ENCODE peak calls at places on chromosomes 5 and 9, in four cellular contexts. I, E, W and O are unnamed samples.
A peak's percentile ranks its signal among the peaks of the same experiment; 100 is the strongest.

GRCh38 chr9:35658894-35659220 is 765 bp downstream of the CCDC107 start:
- DNase-seq in I (no peak), E (no peak), W (no peak), O (no peak)

GRCh38 chr5:179418972-179419371 is 73.7 kb upstream of the ADAMTS2 start:
- DNase-seq in I (no peak), E (no peak), W (no peak), O (no peak)

GRCh38 chr5:174071484-174071883 is 26.0 kb downstream of the NSG2 start:
- DNase-seq in I (no peak), E (no peak), W (no peak), O (no peak)

GRCh38 chr9:5884191-5884590 is 6.5 kb upstream of the MLANA start:
- DNase-seq in I (no peak), E (no peak), W (no peak), O (no peak)

GRCh38 chr9:136615631-136616306 is 46.9 kb upstream of the EGFL7 start:
- DNase-seq in I (no peak), E (no peak), W (no peak), O (no peak)

GRCh38 chr9:8429157-8429556 is 629.6 kb upstream of the DMAC1 start:
- DNase-seq in I (no peak), E (no peak), W (no peak), O (no peak)

GRCh38 chr9:37675661-37676060 is 24.9 kb downstream of the FRMPD1 start:
- DNase-seq in I (no peak), E (no peak), W (no peak), O (no peak)

GRCh38 chr5:111383288-111383970 is 128.9 kb downstream of the STARD4 start:
- DNase-seq in I (no peak), E (no peak), W (no peak), O (no peak)

GRCh38 chr9:108784998-108785397 is 70.8 kb downstream of the ACTL7B start:
- DNase-seq in I (no peak), E (no peak), W (no peak), O (peak; percentile 57)

GRCh38 chr5:45277860-45278259 is 418.3 kb downstream of the HCN1 start:
- DNase-seq in I (no peak), E (no peak), W (no peak), O (no peak)

GRCh38 chr5:140570058-140570457 is 5.4 kb downstream of the SLC35A4 start:
- DNase-seq in I (no peak), E (no peak), W (no peak), O (no peak)

GRCh38 chr5:57960569-57960968 is 478.0 kb upstream of the ACTBL2 start:
- DNase-seq in I (no peak), E (no peak), W (no peak), O (no peak)

GRCh38 chr5:96692436-96692835 is 30.3 kb downstream of the CAST start:
- DNase-seq in I (no peak), E (no peak), W (no peak), O (no peak)

GRCh38 chr9:138101444-138102234 is 224.1 kb downstream of the CACNA1B start:
- DNase-seq in I (no peak), E (no peak), W (peak; percentile 30), O (no peak)

GRCh38 chr5:27080147-27080546 is 41.8 kb upstream of the CDH9 start:
- DNase-seq in I (no peak), E (no peak), W (no peak), O (no peak)

GRCh38 chr5:69217154-69217731 is 17.4 kb upstream of the CDK7 start:
- DNase-seq in I (no peak), E (peak; percentile 95), W (no peak), O (no peak)

GRCh38 chr5:146878471-146879172 is at the start of gene PPP2R2B:
- DNase-seq in I (no peak), E (no peak), W (peak; percentile 49), O (no peak)

GRCh38 chr5:87300744-87301143 is 33.1 kb downstream of the RASA1 start:
- DNase-seq in I (no peak), E (peak; percentile 73), W (no peak), O (no peak)

GRCh38 chr9:37061763-37062162 is 27.7 kb upstream of the PAX5 start:
- DNase-seq in I (no peak), E (no peak), W (no peak), O (no peak)

GRCh38 chr9:137280478-137281344 is 3.2 kb downstream of the TOR4A start:
- DNase-seq in I (peak; percentile 34), E (no peak), W (no peak), O (no peak)

GRCh38 chr9:101648493-101648892 is 53.7 kb upstream of the PPP3R2 start:
- DNase-seq in I (no peak), E (no peak), W (no peak), O (no peak)

GRCh38 chr5:179827684-179828083 is 7.0 kb downstream of the SQSTM1 start:
- DNase-seq in I (no peak), E (peak; percentile 50), W (peak; percentile 72), O (no peak)

GRCh38 chr9:101727621-101728524 is 10.6 kb downstream of the GRIN3A start:
- DNase-seq in I (no peak), E (peak; percentile 13), W (no peak), O (no peak)

GRCh38 chr5:156271569-156271968 is 55.4 kb upstream of the SGCD start:
- DNase-seq in I (no peak), E (no peak), W (no peak), O (no peak)

GRCh38 chr9:10173561-10173960 is 439.2 kb downstream of the PTPRD start:
- DNase-seq in I (no peak), E (no peak), W (no peak), O (no peak)

GRCh38 chr5:64147849-64148441 is 17.7 kb upstream of the RNF180 start:
- DNase-seq in I (peak; percentile 75), E (peak; percentile 21), W (peak; percentile 59), O (peak; percentile 64)

GRCh38 chr5:2697446-2698200 is 53.9 kb downstream of the IRX2 start:
- DNase-seq in I (no peak), E (no peak), W (no peak), O (no peak)

GRCh38 chr9:37329576-37329975 is 92.9 kb upstream of the GRHPR start:
- DNase-seq in I (no peak), E (peak; percentile 17), W (no peak), O (no peak)

GRCh38 chr5:14516901-14517300 is 64.7 kb upstream of the OTULINL start:
- DNase-seq in I (no peak), E (no peak), W (no peak), O (no peak)

GRCh38 chr9:36207546-36208012 is 16.9 kb downstream of the CLTA start:
- DNase-seq in I (no peak), E (no peak), W (no peak), O (no peak)

GRCh38 chr9:137764171-137764671 is 113.4 kb upstream of the CACNA1B start:
- DNase-seq in I (no peak), E (no peak), W (no peak), O (no peak)

GRCh38 chr9:123275381-123275780 is 7.0 kb upstream of the STRBP start:
- DNase-seq in I (no peak), E (no peak), W (no peak), O (no peak)

GRCh38 chr5:180333661-180334060 is 19.5 kb downstream of the GFPT2 start:
- DNase-seq in I (no peak), E (peak; percentile 85), W (no peak), O (no peak)

GRCh38 chr5:146731909-146732659 is 146.5 kb downstream of the PPP2R2B start:
- DNase-seq in I (no peak), E (peak; percentile 29), W (no peak), O (no peak)

DNA sequence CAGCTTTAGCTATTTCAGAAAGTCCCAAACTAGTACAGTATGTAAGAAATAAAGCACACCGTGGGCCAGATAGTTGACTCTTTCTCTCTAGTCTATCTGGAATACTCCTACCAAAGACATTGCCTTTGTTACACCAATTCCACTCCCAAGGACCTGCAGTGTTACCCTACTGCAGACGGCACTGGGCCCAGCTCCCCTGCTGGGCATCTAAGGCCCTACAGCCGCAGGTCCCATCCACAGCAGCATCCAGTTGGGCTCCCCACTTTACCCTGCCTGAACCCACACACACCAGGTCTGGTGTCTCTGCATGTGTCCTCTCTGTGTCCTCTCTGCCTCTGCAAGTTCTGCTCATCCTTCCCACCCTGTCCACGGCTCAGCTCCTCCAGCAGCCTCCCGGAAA is 22.5 kb downstream of the TNIP1 start:
- DNase-seq in I (no peak), E (no peak), W (no peak), O (no peak)
- TF ChIP-seq CTCF in I (no peak), E (no peak), W (peak; percentile 8), O (no peak)

DNA sequence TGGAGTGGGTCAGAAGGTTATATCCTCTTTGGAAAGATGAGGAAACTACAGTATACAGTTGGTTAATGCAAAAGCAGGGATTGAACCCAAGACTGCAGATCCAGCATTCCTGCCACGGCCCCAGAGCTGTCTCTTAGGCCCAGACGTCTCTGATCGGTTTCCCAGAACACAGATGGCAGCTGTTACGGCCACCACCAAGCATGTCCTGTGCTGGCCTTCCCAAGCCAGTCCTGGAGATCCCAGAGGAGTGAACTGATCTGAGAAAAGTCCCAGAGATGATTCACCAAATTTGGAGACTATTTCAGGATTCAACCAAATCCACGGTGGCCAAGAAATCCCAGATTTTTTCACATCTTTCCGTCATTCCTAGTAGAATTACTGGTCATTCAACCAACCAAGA is 20.1 kb downstream of the TNIP1 start:
- DNase-seq in I (no peak), E (no peak), W (no peak), O (no peak)
- H3K4me1 ChIP-seq in I (peaks cover 17% of the 10 kb centered on the region), E (peaks cover 53% of the 10 kb centered on the region), W (peaks cover 15% of the 10 kb centered on the region), O (no peaks in the 10 kb centered on the region)

DNA sequence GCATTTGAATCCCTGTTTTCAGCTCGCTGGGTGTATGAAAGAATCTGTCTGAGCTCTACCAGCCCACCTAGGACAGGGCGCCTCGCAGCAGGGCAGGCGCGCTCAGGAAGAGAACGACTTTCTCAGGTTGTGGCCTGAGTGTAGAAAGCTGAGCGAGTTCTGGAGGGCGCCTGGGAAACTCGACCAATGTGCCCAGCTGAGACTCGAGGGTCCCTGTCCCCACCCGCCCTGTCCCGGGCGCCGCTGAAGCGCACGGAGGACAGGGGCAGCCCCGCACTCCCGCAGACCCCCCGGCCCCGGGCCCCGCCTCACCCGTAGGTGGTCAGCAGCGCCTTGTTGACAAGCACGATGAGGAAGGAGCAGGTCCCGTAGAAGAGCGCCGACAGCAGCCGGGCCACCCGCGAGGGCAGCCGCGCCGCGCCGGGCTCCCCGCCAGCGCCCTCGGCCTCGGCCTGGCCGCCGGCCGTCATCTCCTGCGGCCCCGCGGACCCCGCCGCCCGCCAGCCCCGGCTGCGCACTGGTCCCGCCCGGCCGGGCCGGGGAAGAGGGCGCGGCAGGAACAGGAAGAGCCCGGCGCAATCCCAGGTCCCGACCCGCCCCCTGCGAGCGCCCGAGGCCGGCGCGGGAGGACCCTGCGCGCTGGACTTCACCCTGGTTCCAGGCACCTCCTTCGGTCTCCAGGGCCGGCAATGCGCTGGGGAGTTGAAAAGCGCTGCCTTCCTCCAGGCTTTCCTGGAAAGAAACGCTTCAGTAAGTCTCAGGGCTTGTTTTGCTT is at the start of gene SLC35D2:
- DNase-seq in I (peak; percentile 73), E (peak; percentile 67), W (peak; percentile 91), O (peak; percentile 40)
- TF ChIP-seq POLR2A in I (no peak), E (no peak), W (peak; percentile 93), O (peak; percentile 36)

DNA sequence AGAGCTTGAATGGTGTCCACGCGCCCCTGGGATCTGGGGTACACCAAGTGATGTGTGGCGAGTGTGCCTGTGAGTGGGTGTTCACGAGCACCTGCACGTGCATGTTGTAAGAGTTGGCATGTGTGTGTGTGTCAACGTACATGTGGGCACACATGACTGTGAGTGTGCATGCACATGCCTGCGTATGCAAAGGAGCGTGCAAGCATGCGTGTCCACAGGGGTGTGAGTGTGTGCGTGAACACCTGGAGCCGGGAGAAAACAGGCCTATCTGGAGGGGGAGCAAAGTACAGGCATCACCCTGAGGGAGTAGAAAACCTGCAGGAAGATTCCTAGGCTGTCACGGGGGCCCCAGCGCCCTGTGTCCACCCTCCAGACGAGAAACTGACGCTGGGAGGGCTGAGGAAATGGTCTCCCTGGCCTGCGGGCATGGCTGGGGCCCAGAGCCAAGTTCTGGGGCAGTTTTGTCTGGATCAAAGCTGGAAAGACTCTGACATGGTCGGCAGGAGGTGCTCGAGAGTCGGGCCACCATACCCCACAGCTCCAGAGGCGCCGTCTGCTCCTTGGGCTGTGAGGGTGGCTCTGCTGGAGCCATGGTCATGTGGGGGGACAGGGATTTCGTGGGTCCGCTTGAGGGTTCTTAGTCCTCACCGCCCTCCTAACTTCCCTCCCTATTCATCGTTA is 31.8 kb downstream of the PTGES start:
- DNase-seq in I (no peak), E (peak; percentile 43), W (no peak), O (no peak)
- TF ChIP-seq CTCF in I (no peak), E (peak; percentile 14), W (no peak), O (no peak)